ENCODE peak calls at places on chromosome 7, in four cellular contexts. K, S, G and Q are unnamed samples.

GRCh38 chr7:108452707-108453106 is 3.5 kb downstream of the NRCAM start:
- DNase-seq in K (no peak), G (no peak), S (no peak), Q (no peak)

GRCh38 chr7:71424166-71424803 is 292.3 kb downstream of the GALNT17 start:
- DNase-seq in K (no peak), S (no peak), G (no peak), Q (peak; percentile 22)

GRCh38 chr7:76302299-76303056 is at the start of gene HSPB1:
- DNase-seq in G (peak; percentile 64), S (peak; percentile 98), K (peak; percentile 94), Q (peak; percentile 91)

GRCh38 chr7:106865130-106866115 is at the start of gene PIK3CG:
- DNase-seq in K (no peak), G (peak; percentile 32), S (no peak), Q (no peak)

GRCh38 chr7:12987238-12987637 is 299.8 kb downstream of the ARL4A start:
- DNase-seq in G (no peak), K (no peak), S (no peak), Q (no peak)

GRCh38 chr7:16431646-16432424 is 10.5 kb upstream of the CRPPA start:
- DNase-seq in K (no peak), S (no peak), G (no peak), Q (peak; percentile 68)

GRCh38 chr7:40658731-40659130 is 523.9 kb downstream of the SUGCT start:
- DNase-seq in K (no peak), G (no peak), S (no peak), Q (no peak)

GRCh38 chr7:3721422-3721821 is 420.4 kb downstream of the SDK1 start:
- DNase-seq in K (no peak), G (no peak), S (no peak), Q (no peak)

GRCh38 chr7:132065973-132066611 is 509.7 kb upstream of the PODXL start:
- DNase-seq in G (no peak), S (no peak), K (no peak), Q (no peak)

GRCh38 chr7:112021348-112022044 is 184.7 kb downstream of the DOCK4 start:
- DNase-seq in G (no peak), S (no peak), K (no peak), Q (no peak)

GRCh38 chr7:82235710-82236109 is 207.9 kb downstream of the CACNA2D1 start:
- DNase-seq in K (no peak), S (no peak), G (no peak), Q (no peak)

GRCh38 chr7:2444476-2444875 is 31.7 kb downstream of the GRIFIN start:
- DNase-seq in S (no peak), G (no peak), K (no peak), Q (no peak)

GRCh38 chr7:44382459-44383300 is 57.3 kb upstream of the CAMK2B start:
- DNase-seq in G (no peak), K (no peak), S (no peak), Q (peak; percentile 46)

GRCh38 chr7:82156168-82156567 is 287.4 kb downstream of the CACNA2D1 start:
- DNase-seq in G (no peak), S (no peak), K (no peak), Q (no peak)

GRCh38 chr7:132251327-132251659 is 325.0 kb downstream of the PLXNA4 start:
- DNase-seq in S (no peak), K (peak; percentile 35), G (no peak), Q (peak; percentile 97)

GRCh38 chr7:12772768-12773167 is 85.3 kb downstream of the ARL4A start:
- DNase-seq in K (no peak), S (no peak), G (no peak), Q (no peak)

GRCh38 chr7:5766321-5766761 is 15.1 kb downstream of the RNF216 start:
- DNase-seq in K (no peak), G (no peak), S (no peak), Q (no peak)

GRCh38 chr7:22385326-22385725 is 28.4 kb upstream of the RAPGEF5 start:
- DNase-seq in S (no peak), K (no peak), G (no peak), Q (no peak)

GRCh38 chr7:26631601-26632000 is 232.8 kb downstream of the SKAP2 start:
- DNase-seq in K (no peak), G (no peak), S (no peak), Q (no peak)

GRCh38 chr7:110317699-110318265 is 773.1 kb upstream of the LRRN3 start:
- DNase-seq in G (no peak), S (no peak), K (no peak), Q (no peak)

GRCh38 chr7:46494026-46494425 is 573.0 kb upstream of the IGFBP3 start:
- DNase-seq in S (no peak), K (no peak), G (no peak), Q (no peak)

GRCh38 chr7:108497082-108497725 is 28.7 kb downstream of the PNPLA8 start:
- DNase-seq in K (no peak), S (no peak), G (no peak), Q (peak; percentile 52)

GRCh38 chr7:4851459-4852422 is 10.1 kb downstream of the PAPOLB start:
- DNase-seq in K (no peak), G (no peak), S (no peak), Q (no peak)

GRCh38 chr7:116953372-116953726 is at the start of gene ST7:
- DNase-seq in K (no peak), G (peak; percentile 31), S (peak; percentile 64), Q (peak; percentile 70)
- TF ChIP-seq POLR2A in K (no peak), G (peak; percentile 63), S (no peak), Q (no peak)

GRCh38 chr7:95589031-95589430 is 7.3 kb downstream of the PDK4 start:
- DNase-seq in G (no peak), K (no peak), S (no peak), Q (no peak)
- TF ChIP-seq POLR2A in G (no peak), K (no peak), S (no peak), Q (no peak)

DNA sequence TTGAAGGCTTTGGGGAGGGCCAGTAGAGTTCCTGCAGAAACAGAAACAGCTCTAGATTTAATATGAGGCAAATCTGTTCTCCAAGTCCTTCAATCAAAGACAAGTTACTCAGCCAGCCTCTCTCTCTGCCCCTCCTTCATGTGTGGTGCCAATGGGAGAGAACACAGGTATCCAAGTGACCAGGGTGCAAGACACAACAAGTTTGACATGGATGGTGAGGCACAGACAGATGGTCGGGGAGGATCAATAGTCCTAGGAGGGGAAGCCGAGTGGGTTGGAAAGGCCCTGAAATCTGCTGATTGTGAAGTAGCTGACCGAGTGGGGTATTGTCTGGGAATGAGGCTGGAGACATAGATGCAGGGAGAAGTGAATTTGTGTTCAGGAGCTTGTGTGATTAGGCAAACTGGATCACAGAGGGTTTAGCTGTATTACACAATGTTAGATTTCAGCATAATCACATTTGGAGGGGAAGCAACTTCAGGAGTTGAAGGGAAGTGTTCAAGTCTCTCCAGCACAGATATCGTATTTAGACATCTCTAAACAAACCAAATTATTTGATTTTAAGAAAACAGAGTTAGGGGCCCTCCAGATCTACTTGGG is 1.5 kb downstream of the GIMAP1 start:
- DNase-seq in S (no peak), G (no peak), K (no peak), Q (no peak)
- TF ChIP-seq POLR2A in S (no peak), G (no peak), K (no peak), Q (no peak)

DNA sequence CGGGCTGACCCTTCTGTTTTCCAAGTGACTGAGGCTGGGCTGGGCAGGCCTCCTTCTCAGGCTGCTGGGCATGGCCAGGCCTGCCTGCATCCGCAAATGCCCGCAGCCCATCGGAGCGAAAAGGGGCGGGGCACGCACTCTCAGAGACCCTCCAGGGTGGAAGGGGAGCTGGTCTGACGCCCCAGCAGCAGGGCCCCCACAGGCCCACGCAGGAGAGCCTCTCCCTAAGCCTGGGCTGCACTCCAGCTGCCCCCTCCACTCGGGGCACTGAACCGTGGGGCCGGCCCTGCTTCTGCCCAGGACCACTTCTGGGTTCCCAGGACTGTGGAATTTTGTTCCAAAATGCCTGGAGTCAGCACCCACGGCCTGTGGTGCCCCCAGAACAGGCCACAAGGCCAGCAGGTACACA is 9.3 kb downstream of the ADAP1 start:
- DNase-seq in G (no peak), S (no peak), K (no peak), Q (no peak)
- TF ChIP-seq POLR2A in G (no peak), S (no peak), K (no peak), Q (no peak)

GRCh38 chr7:130957722-130958360 is 223.8 kb upstream of the KLF14 start:
- DNase-seq in G (no peak), K (no peak), S (no peak), Q (no peak)
- TF ChIP-seq POLR2A in G (no peak), K (no peak), S (no peak), Q (no peak)

DNA sequence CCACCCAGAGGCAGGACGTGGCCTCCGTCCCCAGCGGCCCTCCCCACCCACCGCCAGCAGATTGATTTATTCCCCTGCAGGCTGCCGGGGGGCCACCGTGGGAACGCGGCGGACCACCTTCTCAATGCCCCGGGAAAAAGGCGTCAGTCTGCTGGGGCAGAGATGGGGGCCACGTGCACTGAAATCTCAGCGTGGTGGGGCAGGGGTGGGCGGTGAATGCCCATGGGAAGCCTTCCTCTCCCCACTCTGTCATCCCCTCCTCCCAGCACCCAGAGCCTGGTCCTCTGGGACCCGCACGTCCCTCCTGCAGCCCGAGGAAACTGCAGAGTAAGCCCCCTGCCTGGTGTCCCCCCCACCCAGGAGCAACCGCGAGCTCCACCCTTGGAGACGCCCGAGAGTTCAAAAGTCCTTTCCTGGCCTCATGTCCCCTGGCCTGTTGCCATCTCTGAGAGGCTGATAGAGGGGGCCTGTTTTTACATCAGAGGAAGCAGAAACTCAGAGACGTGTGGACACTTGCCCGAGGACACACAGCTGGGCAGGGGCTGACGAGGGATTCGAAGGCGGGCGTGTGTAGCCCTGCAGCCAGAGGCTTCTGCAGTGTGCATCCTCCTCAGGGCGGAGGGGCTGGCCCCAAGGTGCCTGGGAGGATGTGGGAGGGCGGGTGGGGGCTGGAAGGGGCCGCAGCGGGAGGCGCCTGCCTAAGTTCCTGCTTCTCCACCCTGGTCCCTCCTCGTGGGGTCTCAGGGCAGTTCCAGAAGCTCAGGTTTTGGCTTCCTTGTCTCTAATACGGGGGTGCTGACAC is 21.8 kb downstream of the UNCX start:
- DNase-seq in S (no peak), G (no peak), K (no peak), Q (no peak)
- TF ChIP-seq POLR2A in S (no peak), G (no peak), K (no peak), Q (no peak)

GRCh38 chr7:100852048-100852872 is at the start of gene SLC12A9:
- DNase-seq in K (peak; percentile 90), S (peak; percentile 92), G (peak; percentile 97), Q (peak; percentile 91)
- TF ChIP-seq POLR2A in K (no peak), S (peak; percentile 44), G (peak; percentile 30), Q (no peak)